ENCODE peak calls at places on chromosomes 4 and X, in eight cellular contexts. Z, W, V, Y, F, P, U and M are unnamed samples.

GRCh38 chrX:68234171-68234910 is 199.0 kb downstream of the OPHN1 start:
- DNase-seq in Y (no peak), F (no peak), U (no peak), P (no peak), Z (no peak), W (no peak), V (no peak), M (no peak)

GRCh38 chr4:113509851-113510250 is 251.7 kb downstream of the CAMK2D start:
- DNase-seq in W (no peak), P (no peak), Y (no peak), U (no peak), F (no peak), Z (no peak), V (no peak), M (no peak)

GRCh38 chr4:4782969-4783368 is 76.5 kb upstream of the MSX1 start:
- DNase-seq in Z (no peak), P (no peak), F (no peak), V (no peak), U (peak), Y (no peak), W (no peak), M (no peak)

GRCh38 chr4:42280327-42281095 is 116.8 kb upstream of the SHISA3 start:
- DNase-seq in U (peak), V (no peak), Y (no peak), W (peak), P (no peak), F (no peak), Z (no peak), M (no peak)

GRCh38 chr4:185304944-185305690 is 90.6 kb downstream of the LRP2BP start:
- DNase-seq in U (peak), P (no peak), V (no peak), Y (no peak), W (peak), F (no peak), Z (no peak), M (no peak)

GRCh38 chr4:14218641-14219040 is 591.1 kb upstream of the BOD1L1 start:
- DNase-seq in P (no peak), V (no peak), U (no peak), W (no peak), Z (no peak), Y (no peak), F (no peak), M (no peak)

GRCh38 chrX:97751735-97752134 is 868.0 kb downstream of the RPA4 start:
- DNase-seq in W (no peak), Y (no peak), U (no peak), V (no peak), F (no peak), P (no peak), Z (no peak), M (no peak)

GRCh38 chrX:44872319-44872816 is 620 bp upstream of the KDM6A start:
- DNase-seq in F (peak), V (peak), W (no peak), P (peak), U (peak), Y (peak), Z (peak), M (no peak)

GRCh38 chr4:48930654-48931053 is 24.1 kb upstream of the OCIAD2 start:
- DNase-seq in F (no peak), P (no peak), U (no peak), V (no peak), Y (no peak), Z (no peak), W (peak), M (no peak)

GRCh38 chr4:34943719-34944386 is 1300.5 kb downstream of the ARAP2 start:
- DNase-seq in F (no peak), P (no peak), V (no peak), Y (no peak), W (no peak), U (no peak), Z (no peak), M (no peak)

GRCh38 chrX:22559506-22559905 is 286.8 kb downstream of the CBLL2 start:
- DNase-seq in Y (no peak), W (no peak), Z (no peak), V (no peak), U (peak), F (no peak), P (no peak), M (no peak)

GRCh38 chr4:147328189-147328588 is 152.7 kb upstream of the EDNRA start:
- DNase-seq in Z (no peak), F (no peak), U (no peak), P (no peak), V (no peak), W (no peak), Y (no peak), M (no peak)

GRCh38 chrX:136162827-136163427 is 15.6 kb downstream of the FHL1 start:
- DNase-seq in U (peak), P (no peak), W (peak), Y (peak), V (no peak), Z (peak), F (no peak), M (peak)

GRCh38 chr4:683982-684571 is 4.9 kb downstream of the SLC49A3 start:
- DNase-seq in P (no peak), Z (peak), F (peak), U (peak), Y (no peak), V (peak), W (peak), M (peak)

GRCh38 chr4:55075823-55076418 is 49.5 kb downstream of the KDR start:
- DNase-seq in W (no peak), Y (no peak), Z (no peak), V (no peak), F (no peak), U (no peak), P (no peak), M (no peak)

GRCh38 chrX:57137481-57137880 is 284 bp upstream of the SPIN2A start:
- DNase-seq in V (no peak), U (no peak), F (no peak), Z (no peak), P (no peak), Y (no peak), W (no peak), M (no peak)

GRCh38 chr4:174444390-174444789 is 77.9 kb downstream of the HPGD start:
- DNase-seq in Y (no peak), W (no peak), Z (no peak), V (no peak), U (no peak), F (no peak), P (no peak), M (no peak)

GRCh38 chr4:181475781-181476180 is 767.4 kb upstream of the TENM3 start:
- DNase-seq in V (no peak), W (no peak), Z (peak), P (no peak), U (no peak), F (no peak), Y (no peak), M (no peak)

GRCh38 chrX:2584659-2585470 is 84.1 kb upstream of the DHRSX start:
- DNase-seq in P (no peak), F (no peak), V (no peak), U (no peak), W (no peak), Y (no peak), Z (no peak), M (no peak)

GRCh38 chr4:156815717-156816319 is 155.8 kb downstream of the PDGFC start:
- DNase-seq in Y (no peak), U (no peak), P (no peak), Z (no peak), V (no peak), F (no peak), W (no peak), M (no peak)

GRCh38 chr4:139876328-139876941 is 210.8 kb downstream of the MGST2 start:
- DNase-seq in V (no peak), P (no peak), Y (no peak), W (no peak), U (no peak), F (no peak), Z (no peak), M (no peak)

GRCh38 chr4:116598155-116598979 is 487.0 kb downstream of the TRAM1L1 start:
- DNase-seq in U (no peak), V (no peak), P (no peak), Z (peak), Y (no peak), F (no peak), W (no peak), M (no peak)

GRCh38 chrX:147072747-147073146 is 258.2 kb upstream of the CXorf51A start:
- DNase-seq in V (no peak), F (no peak), W (no peak), Y (no peak), P (no peak), Z (no peak), U (no peak), M (no peak)

GRCh38 chr4:99821918-99822503 is 5.4 kb downstream of the DAPP1 start:
- DNase-seq in Y (no peak), F (no peak), V (no peak), P (no peak), Z (no peak), U (no peak), W (no peak), M (no peak)

GRCh38 chr4:108078024-108078733 is 88.5 kb downstream of the HADH start:
- DNase-seq in W (no peak), U (no peak), P (no peak), V (no peak), Z (no peak), F (no peak), Y (no peak), M (no peak)

GRCh38 chr4:158139086-158139485 is 33.7 kb downstream of the GASK1B start:
- DNase-seq in F (no peak), Y (no peak), U (peak), Z (no peak), V (no peak), W (peak), P (no peak), M (no peak)

GRCh38 chr4:162872001-162872400 is 294.7 kb downstream of the NAF1 start:
- DNase-seq in Y (no peak), F (no peak), U (no peak), P (no peak), Z (no peak), V (no peak), W (no peak), M (no peak)

GRCh38 chr4:8365951-8366350 is 74.6 kb downstream of the ACOX3 start:
- DNase-seq in P (no peak), Z (no peak), F (no peak), U (no peak), V (no peak), Y (no peak), W (no peak), M (no peak)

GRCh38 chr4:5638976-5639375 is 69.4 kb downstream of the EVC2 start:
- DNase-seq in Y (no peak), Z (no peak), F (no peak), V (no peak), P (no peak), U (peak), W (peak), M (no peak)

GRCh38 chr4:130808492-130808891 is 1712.5 kb downstream of the C4orf33 start:
- DNase-seq in Y (no peak), W (peak), U (no peak), V (no peak), Z (no peak), F (no peak), P (no peak), M (no peak)

GRCh38 chr4:24137596-24137962 is 247.7 kb upstream of the PPARGC1A start:
- DNase-seq in F (no peak), Y (no peak), U (no peak), P (no peak), Z (no peak), W (no peak), V (no peak), M (no peak)

GRCh38 chrX:10021461-10022272 is 54.5 kb downstream of the CLDN34 start:
- DNase-seq in P (no peak), W (peak), Y (no peak), Z (no peak), F (no peak), V (no peak), U (peak), M (no peak)

GRCh38 chrX:41245641-41246040 is 88.3 kb upstream of the DDX3X start:
- DNase-seq in U (no peak), F (no peak), W (no peak), Z (no peak), P (no peak), V (no peak), Y (no peak), M (no peak)

GRCh38 chr4:30754021-30754420 is 33.9 kb downstream of the PCDH7 start:
- DNase-seq in F (no peak), P (no peak), V (no peak), Z (no peak), Y (no peak), W (no peak), U (peak), M (no peak)

GRCh38 chr4:183960021-183960420 is 54.9 kb downstream of the STOX2 start:
- DNase-seq in F (peak), P (no peak), U (peak), V (peak), Z (no peak), W (peak), Y (peak), M (peak)

GRCh38 chrX:37314526-37314925 is 34.6 kb upstream of the PRRG1 start:
- DNase-seq in W (no peak), V (no peak), Y (no peak), U (peak), Z (no peak), F (no peak), P (no peak), M (no peak)

GRCh38 chr4:110854021-110854678 is 231.3 kb upstream of the PITX2 start:
- DNase-seq in Z (no peak), Y (no peak), P (no peak), F (no peak), U (peak), W (peak), V (no peak), M (peak)

GRCh38 chrX:149938427-149939270 is at the start of gene EOLA2:
- DNase-seq in F (peak), Y (peak), U (peak), W (peak), V (peak), Z (peak), P (peak), M (peak)

GRCh38 chrX:149939271-149940014 is 1.2 kb upstream of the EOLA2 start:
- DNase-seq in V (peak), Y (peak), P (peak), F (peak), U (peak), Z (peak), W (peak), M (peak)

GRCh38 chrX:149940015-149940716 is 1.9 kb upstream of the EOLA2 start:
- DNase-seq in V (peak), U (peak), Y (peak), F (peak), Z (peak), W (peak), P (peak), M (peak)

DNA sequence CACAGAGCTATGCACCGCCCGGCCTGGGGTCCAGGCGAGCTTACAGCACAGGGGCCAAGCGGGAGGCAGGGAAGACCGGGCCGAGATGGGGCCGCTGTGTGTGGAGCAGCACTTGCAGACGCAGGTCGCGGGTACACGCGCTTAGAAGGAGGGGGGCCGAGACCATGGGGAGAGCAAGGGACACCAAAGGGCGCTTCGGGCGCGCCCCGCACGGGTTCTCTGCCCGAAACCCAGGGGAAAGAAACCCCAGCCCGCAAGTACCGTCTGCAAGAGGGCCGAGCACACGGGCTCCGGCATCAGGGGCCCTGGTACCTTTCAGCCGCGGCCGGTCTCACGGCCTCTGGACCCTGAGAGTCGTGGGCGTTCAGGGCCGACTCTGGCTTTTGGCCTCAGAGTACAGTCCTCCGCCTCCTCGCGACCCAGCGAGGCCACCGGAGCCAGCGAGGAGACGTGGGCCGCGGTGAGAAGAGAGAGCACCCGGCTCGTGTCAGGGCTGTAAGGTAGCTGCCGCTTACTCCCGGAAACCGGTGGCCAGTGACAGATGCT is 337 bp downstream of the EOLA2 start:
- DNase-seq in F (peak), Y (peak), P (no peak), V (peak), U (peak), W (peak), Z (no peak), M (no peak)
- TF ChIP-seq POLR2A in F (no peak), Y (no peak), P (no peak), V (no peak), U (peak), W (no peak), Z (no peak), M (no peak)

GRCh38 chrX:135003876-135004623 is 13.3 kb downstream of the SMIM10 start:
- DNase-seq in W (peak), U (peak), Z (peak), Y (peak), P (peak), V (peak), F (peak), M (peak)
- TF ChIP-seq POLR2A in W (peak), U (no peak), Z (no peak), Y (peak), P (no peak), V (no peak), F (no peak), M (no peak)

DNA sequence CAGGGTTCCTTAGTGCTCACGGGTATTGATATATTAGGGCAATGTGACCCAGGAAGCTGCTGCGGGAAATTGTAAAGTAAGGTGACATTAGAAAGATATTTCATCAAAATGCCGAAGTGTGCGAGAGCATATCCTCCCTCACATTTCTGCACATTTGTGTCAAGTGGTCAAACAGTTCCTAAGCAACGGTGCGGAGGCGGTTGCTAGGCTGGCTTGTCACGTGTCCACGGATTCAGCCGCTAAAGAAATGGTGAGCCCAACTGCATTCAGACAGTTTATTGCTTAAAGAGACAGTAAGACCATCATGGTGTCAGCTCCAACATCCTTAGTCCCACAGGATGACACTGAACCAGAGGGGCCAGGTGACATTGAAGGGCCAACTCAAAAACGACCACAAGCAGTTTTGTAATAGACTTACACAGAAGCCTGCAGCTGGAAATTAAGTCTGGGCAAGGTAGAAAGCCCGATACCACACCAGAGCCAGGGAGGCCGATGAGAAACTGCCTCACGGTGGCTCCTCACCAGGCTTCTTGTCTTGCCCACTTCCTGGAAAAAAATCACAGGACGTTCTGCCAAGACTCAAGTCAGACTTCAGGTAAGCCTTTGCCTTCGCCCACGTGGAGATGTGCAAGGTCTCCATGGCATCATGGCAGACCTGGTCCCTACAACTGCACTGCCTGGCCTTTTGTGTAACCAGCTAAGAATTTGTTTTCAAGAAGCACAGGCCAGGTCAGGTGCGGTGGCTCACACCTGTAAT is 50.4 kb downstream of the USP11 start:
- DNase-seq in W (no peak), U (peak), Y (peak), V (no peak), Z (no peak), F (no peak), P (no peak), M (peak)
- TF ChIP-seq POLR2A in W (no peak), U (no peak), Y (no peak), V (no peak), Z (no peak), F (no peak), P (no peak), M (no peak)

GRCh38 chrX:75156537-75156945 is 458 bp upstream of the ABCB7 start:
- DNase-seq in P (no peak), Y (peak), Z (no peak), V (no peak), U (peak), W (peak), F (no peak), M (no peak)

GRCh38 chrX:75155454-75155829 is 641 bp downstream of the ABCB7 start:
- DNase-seq in Y (no peak), W (peak), P (no peak), Z (no peak), U (peak), V (no peak), F (no peak), M (no peak)

GRCh38 chrX:75154871-75155270 is 1.2 kb downstream of the ABCB7 start:
- DNase-seq in P (no peak), U (no peak), W (no peak), Y (no peak), F (no peak), Z (no peak), V (no peak), M (no peak)

GRCh38 chrX:75158054-75158453 is 2.0 kb upstream of the ABCB7 start:
- DNase-seq in Z (no peak), P (no peak), U (no peak), W (no peak), F (no peak), Y (no peak), V (no peak), M (no peak)

DNA sequence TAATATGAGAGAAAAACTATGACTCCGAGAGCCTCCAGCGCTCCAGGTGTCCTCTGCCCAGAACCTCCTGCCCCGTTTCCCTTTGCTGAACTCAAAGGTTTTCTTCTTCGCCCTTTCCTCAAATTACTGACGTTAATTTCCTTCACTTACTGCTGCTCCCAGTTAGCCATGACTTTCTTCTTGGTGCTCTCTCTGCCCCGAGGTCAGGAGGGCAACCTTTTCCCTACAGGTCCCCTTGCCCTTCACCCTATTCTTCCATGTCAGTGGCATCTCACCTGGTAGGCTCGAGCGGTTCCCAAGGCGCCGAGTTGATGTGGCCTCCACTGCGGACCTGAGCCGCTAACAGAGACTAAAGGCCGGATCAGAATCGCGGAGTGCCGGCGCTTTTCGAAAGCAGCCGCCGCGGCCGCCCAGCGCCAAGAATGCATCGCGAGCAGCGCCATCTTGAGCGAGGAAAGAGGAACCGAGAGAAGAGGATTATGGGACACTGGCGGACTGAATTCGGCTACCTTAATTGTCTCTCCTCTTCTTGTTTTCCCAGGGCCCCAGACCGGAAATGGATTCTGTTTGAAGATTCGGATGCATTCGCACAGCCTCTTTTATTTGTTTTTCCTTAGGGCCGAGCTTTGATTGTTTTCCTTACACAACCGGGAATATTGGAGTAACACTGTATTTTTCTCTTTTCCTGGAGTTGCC is at the start of gene ABCB7:
- DNase-seq in Z (no peak), F (peak), P (no peak), W (peak), U (peak), Y (peak), V (peak), M (peak)
- TF ChIP-seq POLR2A in Z (no peak), F (peak), P (no peak), W (peak), U (no peak), Y (no peak), V (peak), M (peak)